ENCODE peak calls at places on chromosomes 16 and 17, in eight cellular contexts. P is upper lobe of right lung; G is activated CD4-positive, alpha-beta T cell treated with anti-CD3 and anti-CD28 coated beads, Interleukin-2, amount 50 U/mL, for 24 hours; R is activated naive CD8-positive, alpha-beta T cell treated with anti-CD3 and anti-CD28 coated beads for 36 hours; F is endodermal cell; L is AG20443; N is amygdala; D is T-cell. Y is an unnamed sample.

GRCh38 chr16:75965504-75966374 is 239.4 kb upstream of the CPHXL start:
- DNase-seq in D (no peak), R (no peak), F (no peak), N (no peak), G (no peak), L (no peak), P (no peak), Y (no peak)

GRCh38 chr16:5062051-5062450 is 3.7 kb downstream of the C16orf89 start:
- DNase-seq in R (no peak), P (peak; percentile 37), D (no peak), N (no peak), L (no peak), F (no peak), G (no peak), Y (no peak)

GRCh38 chr17:28570716-28571254 is 539 bp downstream of the PIGS start:
- DNase-seq in N (peak; percentile 12), G (no peak), D (peak; percentile 54), F (peak; percentile 88), P (no peak), L (peak; percentile 44), R (peak; percentile 51), Y (peak; percentile 46)

GRCh38 chr17:33120103-33120502 is 128.5 kb downstream of the SPACA3 start:
- DNase-seq in G (no peak), F (no peak), P (no peak), L (no peak), D (no peak), R (no peak), N (no peak), Y (no peak)

GRCh38 chr17:45409659-45410076 is 23.0 kb downstream of the ARHGAP27 start:
- DNase-seq in N (no peak), R (no peak), D (no peak), G (no peak), F (peak; percentile 59), L (no peak), P (no peak), Y (no peak)

GRCh38 chr16:86768999-86769398 is 190.7 kb downstream of the FOXL1 start:
- DNase-seq in G (no peak), F (no peak), R (no peak), D (no peak), L (no peak), N (no peak), P (no peak), Y (no peak)

GRCh38 chr17:75404223-75404738 is 1.2 kb downstream of the GRB2 start:
- DNase-seq in P (peak; percentile 72), N (peak; percentile 52), D (peak; percentile 58), R (peak; percentile 53), L (peak; percentile 82), G (no peak), F (peak; percentile 94), Y (peak; percentile 87)

GRCh38 chr17:15409721-15410247 is 57.6 kb downstream of the CDRT4 start:
- DNase-seq in P (no peak), L (peak; percentile 92), N (no peak), G (no peak), R (no peak), D (no peak), F (no peak), Y (no peak)

GRCh38 chr16:87556941-87557459 is 45.3 kb upstream of the JPH3 start:
- DNase-seq in L (peak; percentile 70), G (no peak), F (no peak), R (no peak), P (no peak), N (no peak), D (no peak), Y (no peak)

GRCh38 chr17:75367312-75367711 is 38.2 kb downstream of the GRB2 start:
- DNase-seq in N (no peak), P (no peak), F (no peak), G (no peak), R (no peak), D (no peak), L (no peak), Y (no peak)

GRCh38 chr17:27256225-27257030 is 37.5 kb upstream of the WSB1 start:
- DNase-seq in R (no peak), D (no peak), N (no peak), L (peak; percentile 44), P (no peak), G (no peak), F (no peak), Y (no peak)

GRCh38 chr16:56743840-56744239 is 13.9 kb downstream of the NUP93 start:
- DNase-seq in P (no peak), R (no peak), N (no peak), G (no peak), F (peak; percentile 66), L (peak; percentile 82), D (no peak), Y (no peak)

GRCh38 chr17:40283662-40284061 is 4.0 kb upstream of the CDC6 start:
- DNase-seq in F (no peak), P (no peak), R (no peak), N (no peak), D (no peak), G (no peak), L (peak; percentile 80), Y (no peak)

GRCh38 chr17:8470447-8471047 is 34.9 kb downstream of the NDEL1 start:
- DNase-seq in P (no peak), G (no peak), L (no peak), N (peak; percentile 47), F (peak; percentile 51), R (no peak), D (no peak), Y (no peak)

GRCh38 chr16:27461483-27462171 is 59.7 kb downstream of the IL21R start:
- DNase-seq in N (no peak), R (no peak), P (no peak), F (no peak), D (no peak), L (no peak), G (no peak), Y (no peak)

GRCh38 chr16:75138233-75138632 is 10.1 kb upstream of the ZFP1 start:
- DNase-seq in F (no peak), G (no peak), L (no peak), D (no peak), P (no peak), N (no peak), R (no peak), Y (no peak)

GRCh38 chr16:11674818-11675560 is 6.7 kb downstream of the SNN start:
- DNase-seq in F (no peak), G (no peak), N (peak; percentile 13), R (no peak), L (no peak), D (no peak), P (no peak), Y (peak; percentile 70)

GRCh38 chr17:50203589-50204345 is 2.3 kb upstream of the COL1A1 start:
- DNase-seq in P (no peak), G (no peak), R (no peak), F (no peak), N (no peak), D (no peak), L (peak; percentile 88), Y (no peak)

GRCh38 chr17:59815965-59816364 is 76.8 kb downstream of the TUBD1 start:
- DNase-seq in D (no peak), F (no peak), G (no peak), P (no peak), R (no peak), N (no peak), L (no peak), Y (no peak)

GRCh38 chr17:17693253-17693954 is 12.1 kb downstream of the RAI1 start:
- DNase-seq in D (no peak), G (no peak), P (peak; percentile 88), N (peak; percentile 61), R (no peak), L (no peak), F (peak; percentile 92), Y (peak; percentile 78)

GRCh38 chr17:72683506-72684404 is 408.7 kb downstream of the SLC39A11 start:
- DNase-seq in L (peak; percentile 83), P (peak; percentile 74), N (no peak), G (no peak), F (peak; percentile 75), R (no peak), D (no peak), Y (peak; percentile 78)

GRCh38 chr16:50520451-50521245 is 27.5 kb upstream of the NKD1 start:
- DNase-seq in D (no peak), N (peak; percentile 61), L (no peak), G (no peak), F (peak; percentile 32), P (no peak), R (no peak), Y (no peak)

GRCh38 chr17:14052886-14053615 is 16.3 kb upstream of the COX10 start:
- DNase-seq in P (no peak), D (no peak), L (no peak), G (no peak), N (no peak), F (no peak), R (no peak), Y (no peak)

GRCh38 chr17:21089145-21089544 is 37.6 kb upstream of the DHRS7B start:
- DNase-seq in N (no peak), G (no peak), F (no peak), P (no peak), R (no peak), L (no peak), D (no peak), Y (no peak)

GRCh38 chr16:17359778-17360177 is 111.0 kb downstream of the XYLT1 start:
- DNase-seq in F (no peak), D (no peak), N (no peak), P (no peak), L (peak; percentile 54), R (peak; percentile 62), G (no peak), Y (no peak)

GRCh38 chr16:71709231-71709781 is 15.2 kb downstream of the PHLPP2 start:
- DNase-seq in G (no peak), D (no peak), L (peak; percentile 36), F (no peak), R (no peak), P (no peak), N (no peak), Y (peak; percentile 57)

GRCh38 chr17:65131244-65131643 is 5.9 kb upstream of the RGS9 start:
- DNase-seq in F (no peak), G (no peak), R (no peak), L (no peak), P (no peak), N (no peak), D (no peak), Y (no peak)

GRCh38 chr16:30761427-30761927 is 385 bp downstream of the CFAP119 start:
- DNase-seq in D (peak; percentile 27), L (no peak), P (peak; percentile 70), N (no peak), F (peak; percentile 78), G (no peak), R (peak; percentile 64), Y (peak; percentile 23)

GRCh38 chr16:9126609-9127008 is 35.2 kb downstream of the HAPSTR1 start:
- DNase-seq in L (no peak), R (no peak), F (no peak), N (no peak), G (no peak), P (no peak), D (peak; percentile 3), Y (no peak)

GRCh38 chr17:42846594-42847280 is 2.4 kb downstream of the AOC2 start:
- DNase-seq in N (no peak), D (no peak), P (no peak), L (peak; percentile 73), F (no peak), R (no peak), G (no peak), Y (no peak)

GRCh38 chr16:66376577-66377326 is 10.3 kb downstream of the CDH5 start:
- DNase-seq in D (no peak), P (no peak), L (no peak), R (no peak), N (no peak), G (no peak), F (no peak), Y (no peak)

Y was measured in HT-29.